ENCODE peak calls at places on chromosomes 11 and 22, in eight cellular contexts. One of them, this sample, is unnamed.

GRCh38 chr11:31987118-31988005 is 103.5 kb upstream of the RCN1 start:
- DNase-seq in neural progenitor cell: peak
- DNase-seq in mesothelial cell of epicardium: peak
- DNase-seq in EL: no peak
- DNase-seq in hepatocyte: peak
- DNase-seq in AG04450: no peak
- DNase-seq in DMS53: peak
- DNase-seq in kidney: no peak
- DNase-seq in this sample: peak

GRCh38 chr22:49310354-49310753 is 517.3 kb downstream of the BRD1 start:
- DNase-seq in neural progenitor cell: no peak
- DNase-seq in mesothelial cell of epicardium: no peak
- DNase-seq in EL: no peak
- DNase-seq in hepatocyte: no peak
- DNase-seq in AG04450: no peak
- DNase-seq in DMS53: no peak
- DNase-seq in kidney: peak
- DNase-seq in this sample: no peak

GRCh38 chr11:10694481-10695239 is 1.1 kb upstream of the IRAG1 start:
- DNase-seq in neural progenitor cell: no peak
- DNase-seq in mesothelial cell of epicardium: no peak
- DNase-seq in EL: peak
- DNase-seq in hepatocyte: no peak
- DNase-seq in AG04450: peak
- DNase-seq in DMS53: no peak
- DNase-seq in kidney: no peak
- DNase-seq in this sample: no peak

GRCh38 chr11:113192121-113192925 is 122.1 kb upstream of the TTC12 start:
- DNase-seq in neural progenitor cell: peak
- DNase-seq in mesothelial cell of epicardium: no peak
- DNase-seq in EL: no peak
- DNase-seq in hepatocyte: no peak
- DNase-seq in AG04450: no peak
- DNase-seq in DMS53: no peak
- DNase-seq in kidney: no peak
- DNase-seq in this sample: peak

GRCh38 chr11:132590554-132590953 is 941.7 kb downstream of the OPCML start:
- DNase-seq in neural progenitor cell: no peak
- DNase-seq in mesothelial cell of epicardium: no peak
- DNase-seq in EL: no peak
- DNase-seq in hepatocyte: no peak
- DNase-seq in AG04450: no peak
- DNase-seq in DMS53: no peak
- DNase-seq in kidney: no peak
- DNase-seq in this sample: no peak

GRCh38 chr11:64138413-64138812 is 27.5 kb downstream of the MACROD1 start:
- DNase-seq in neural progenitor cell: no peak
- DNase-seq in mesothelial cell of epicardium: no peak
- DNase-seq in EL: no peak
- DNase-seq in hepatocyte: no peak
- DNase-seq in AG04450: no peak
- DNase-seq in DMS53: no peak
- DNase-seq in kidney: no peak
- DNase-seq in this sample: peak

GRCh38 chr11:13923716-13924650 is 38.5 kb upstream of the SPON1 start:
- DNase-seq in neural progenitor cell: no peak
- DNase-seq in mesothelial cell of epicardium: no peak
- DNase-seq in EL: no peak
- DNase-seq in hepatocyte: no peak
- DNase-seq in AG04450: no peak
- DNase-seq in DMS53: no peak
- DNase-seq in kidney: no peak
- DNase-seq in this sample: no peak

GRCh38 chr11:2250485-2250884 is 19.9 kb downstream of the ASCL2 start:
- DNase-seq in neural progenitor cell: no peak
- DNase-seq in mesothelial cell of epicardium: no peak
- DNase-seq in EL: no peak
- DNase-seq in hepatocyte: no peak
- DNase-seq in AG04450: no peak
- DNase-seq in DMS53: no peak
- DNase-seq in kidney: no peak
- DNase-seq in this sample: no peak

GRCh38 chr11:103222801-103223200 is 113.6 kb downstream of the DYNC2H1 start:
- DNase-seq in neural progenitor cell: no peak
- DNase-seq in mesothelial cell of epicardium: no peak
- DNase-seq in EL: no peak
- DNase-seq in hepatocyte: no peak
- DNase-seq in AG04450: no peak
- DNase-seq in DMS53: no peak
- DNase-seq in kidney: no peak
- DNase-seq in this sample: no peak

GRCh38 chr11:34050536-34050935 is 995 bp upstream of the CAPRIN1 start:
- DNase-seq in neural progenitor cell: no peak
- DNase-seq in mesothelial cell of epicardium: no peak
- DNase-seq in EL: no peak
- DNase-seq in hepatocyte: no peak
- DNase-seq in AG04450: no peak
- DNase-seq in DMS53: peak
- DNase-seq in kidney: no peak
- DNase-seq in this sample: no peak

GRCh38 chr22:25402160-25402500 is 162.3 kb upstream of the GRK3 start:
- DNase-seq in neural progenitor cell: no peak
- DNase-seq in mesothelial cell of epicardium: no peak
- DNase-seq in EL: no peak
- DNase-seq in hepatocyte: no peak
- DNase-seq in AG04450: no peak
- DNase-seq in DMS53: peak
- DNase-seq in kidney: peak
- DNase-seq in this sample: no peak

GRCh38 chr11:67558084-67558772 is 25.4 kb upstream of the GSTP1 start:
- DNase-seq in neural progenitor cell: no peak
- DNase-seq in mesothelial cell of epicardium: no peak
- DNase-seq in EL: no peak
- DNase-seq in hepatocyte: no peak
- DNase-seq in AG04450: no peak
- DNase-seq in DMS53: no peak
- DNase-seq in kidney: peak
- DNase-seq in this sample: no peak

GRCh38 chr22:20575724-20576444 is 68.5 kb downstream of the MED15 start:
- DNase-seq in neural progenitor cell: no peak
- DNase-seq in mesothelial cell of epicardium: no peak
- DNase-seq in EL: no peak
- DNase-seq in hepatocyte: no peak
- DNase-seq in AG04450: no peak
- DNase-seq in DMS53: no peak
- DNase-seq in kidney: no peak
- DNase-seq in this sample: no peak

GRCh38 chr11:111525456-111525855 is 10.9 kb downstream of the HOATZ start:
- DNase-seq in neural progenitor cell: no peak
- DNase-seq in mesothelial cell of epicardium: no peak
- DNase-seq in EL: no peak
- DNase-seq in hepatocyte: no peak
- DNase-seq in AG04450: no peak
- DNase-seq in DMS53: no peak
- DNase-seq in kidney: no peak
- DNase-seq in this sample: no peak

GRCh38 chr22:45546333-45547015 is 43.8 kb downstream of the FBLN1 start:
- DNase-seq in neural progenitor cell: no peak
- DNase-seq in mesothelial cell of epicardium: no peak
- DNase-seq in EL: no peak
- DNase-seq in hepatocyte: peak
- DNase-seq in AG04450: no peak
- DNase-seq in DMS53: peak
- DNase-seq in kidney: peak
- DNase-seq in this sample: peak

GRCh38 chr11:130413383-130414106 is 14.9 kb downstream of the ADAMTS8 start:
- DNase-seq in neural progenitor cell: no peak
- DNase-seq in mesothelial cell of epicardium: no peak
- DNase-seq in EL: peak
- DNase-seq in hepatocyte: no peak
- DNase-seq in AG04450: peak
- DNase-seq in DMS53: no peak
- DNase-seq in kidney: no peak
- DNase-seq in this sample: peak

GRCh38 chr11:110479445-110480101 is 49.8 kb downstream of the FDX1 start:
- DNase-seq in neural progenitor cell: no peak
- DNase-seq in mesothelial cell of epicardium: no peak
- DNase-seq in EL: peak
- DNase-seq in hepatocyte: peak
- DNase-seq in AG04450: peak
- DNase-seq in DMS53: peak
- DNase-seq in kidney: no peak
- DNase-seq in this sample: no peak

GRCh38 chr22:29581799-29582198 is 886 bp upstream of the NIPSNAP1 start:
- DNase-seq in neural progenitor cell: no peak
- DNase-seq in mesothelial cell of epicardium: no peak
- DNase-seq in EL: no peak
- DNase-seq in hepatocyte: no peak
- DNase-seq in AG04450: no peak
- DNase-seq in DMS53: peak
- DNase-seq in kidney: no peak
- DNase-seq in this sample: no peak

GRCh38 chr11:64268687-64269379 is 15.6 kb downstream of the BAD start:
- DNase-seq in neural progenitor cell: peak
- DNase-seq in mesothelial cell of epicardium: no peak
- DNase-seq in EL: peak
- DNase-seq in hepatocyte: peak
- DNase-seq in AG04450: no peak
- DNase-seq in DMS53: peak
- DNase-seq in kidney: peak
- DNase-seq in this sample: peak

GRCh38 chr22:47395481-47395880 is 633.0 kb downstream of the TBC1D22A start:
- DNase-seq in neural progenitor cell: no peak
- DNase-seq in mesothelial cell of epicardium: no peak
- DNase-seq in EL: no peak
- DNase-seq in hepatocyte: no peak
- DNase-seq in AG04450: no peak
- DNase-seq in DMS53: peak
- DNase-seq in kidney: peak
- DNase-seq in this sample: no peak

GRCh38 chr11:104033134-104033533 is 3.3 kb upstream of the DDI1 start:
- DNase-seq in neural progenitor cell: no peak
- DNase-seq in mesothelial cell of epicardium: no peak
- DNase-seq in EL: peak
- DNase-seq in hepatocyte: peak
- DNase-seq in AG04450: peak
- DNase-seq in DMS53: peak
- DNase-seq in kidney: no peak
- DNase-seq in this sample: no peak

GRCh38 chr11:108368134-108368533 is 99.2 kb downstream of the C11orf65 start:
- DNase-seq in neural progenitor cell: no peak
- DNase-seq in mesothelial cell of epicardium: no peak
- DNase-seq in EL: no peak
- DNase-seq in hepatocyte: no peak
- DNase-seq in AG04450: no peak
- DNase-seq in DMS53: no peak
- DNase-seq in kidney: no peak
- DNase-seq in this sample: no peak

GRCh38 chr22:19290400-19291217 is 910 bp downstream of the CLTCL1 start:
- DNase-seq in neural progenitor cell: no peak
- DNase-seq in mesothelial cell of epicardium: no peak
- DNase-seq in EL: peak
- DNase-seq in hepatocyte: no peak
- DNase-seq in AG04450: no peak
- DNase-seq in DMS53: no peak
- DNase-seq in kidney: peak
- DNase-seq in this sample: peak

GRCh38 chr11:108253176-108253575 is 30.3 kb downstream of the ATM start:
- DNase-seq in neural progenitor cell: no peak
- DNase-seq in mesothelial cell of epicardium: no peak
- DNase-seq in EL: peak
- DNase-seq in hepatocyte: peak
- DNase-seq in AG04450: no peak
- DNase-seq in DMS53: peak
- DNase-seq in kidney: no peak
- DNase-seq in this sample: no peak

GRCh38 chr11:100152751-100153150 is 534.3 kb upstream of the ARHGAP42 start:
- DNase-seq in neural progenitor cell: no peak
- DNase-seq in mesothelial cell of epicardium: no peak
- DNase-seq in EL: no peak
- DNase-seq in hepatocyte: no peak
- DNase-seq in AG04450: no peak
- DNase-seq in DMS53: no peak
- DNase-seq in kidney: no peak
- DNase-seq in this sample: no peak

GRCh38 chr11:72925656-72926055 is 111.4 kb downstream of the ATG16L2 start:
- DNase-seq in neural progenitor cell: no peak
- DNase-seq in mesothelial cell of epicardium: no peak
- DNase-seq in EL: no peak
- DNase-seq in hepatocyte: no peak
- DNase-seq in AG04450: no peak
- DNase-seq in DMS53: no peak
- DNase-seq in kidney: no peak
- DNase-seq in this sample: no peak

GRCh38 chr11:4891996-4892640 is 10.4 kb downstream of the OR51T1 start:
- DNase-seq in neural progenitor cell: no peak
- DNase-seq in mesothelial cell of epicardium: no peak
- DNase-seq in EL: peak
- DNase-seq in hepatocyte: peak
- DNase-seq in AG04450: peak
- DNase-seq in DMS53: peak
- DNase-seq in kidney: no peak
- DNase-seq in this sample: peak

GRCh38 chr22:20205964-20206708 is 55.3 kb upstream of the CCDC188 start:
- DNase-seq in neural progenitor cell: no peak
- DNase-seq in mesothelial cell of epicardium: peak
- DNase-seq in EL: peak
- DNase-seq in hepatocyte: peak
- DNase-seq in AG04450: peak
- DNase-seq in DMS53: no peak
- DNase-seq in kidney: peak
- DNase-seq in this sample: no peak

GRCh38 chr22:31969789-31970489 is 25.6 kb downstream of the YWHAH start:
- DNase-seq in neural progenitor cell: peak
- DNase-seq in mesothelial cell of epicardium: peak
- DNase-seq in EL: peak
- DNase-seq in hepatocyte: peak
- DNase-seq in AG04450: peak
- DNase-seq in DMS53: peak
- DNase-seq in kidney: peak
- DNase-seq in this sample: peak

GRCh38 chr11:47328449-47329390 is 23.8 kb downstream of the MYBPC3 start:
- DNase-seq in neural progenitor cell: no peak
- DNase-seq in mesothelial cell of epicardium: no peak
- DNase-seq in EL: no peak
- DNase-seq in hepatocyte: peak
- DNase-seq in AG04450: no peak
- DNase-seq in DMS53: no peak
- DNase-seq in kidney: no peak
- DNase-seq in this sample: peak

GRCh38 chr11:104432526-104432925 is 268.6 kb upstream of the PDGFD start:
- DNase-seq in neural progenitor cell: no peak
- DNase-seq in mesothelial cell of epicardium: no peak
- DNase-seq in EL: no peak
- DNase-seq in hepatocyte: no peak
- DNase-seq in AG04450: no peak
- DNase-seq in DMS53: peak
- DNase-seq in kidney: no peak
- DNase-seq in this sample: no peak

This sample was measured in H7.